ENCODE peak calls at places on chromosomes 3 and 15, in ten cellular contexts. I, A, S, F, M, J, W, Z, U and T are unnamed samples.

GRCh38 chr3:113057117-113057516 is 66.3 kb downstream of the GTPBP8 start:
- DNase-seq in I (peak; percentile 39), A (no peak), S (no peak), F (no peak), M (no peak), J (no peak), W (no peak), Z (no peak), U (no peak), T (peak; percentile 44)

GRCh38 chr3:186413615-186414415 is 51.8 kb upstream of the DGKG start:
- DNase-seq in I (peak; percentile 41), A (no peak), S (no peak), F (no peak), M (no peak), J (peak; percentile 40), W (peak; percentile 15), Z (peak; percentile 58), U (no peak), T (peak; percentile 50)

GRCh38 chr3:89059201-89059600 is 48.2 kb upstream of the EPHA3 start:
- DNase-seq in I (no peak), A (no peak), S (no peak), F (no peak), M (no peak), J (no peak), W (no peak), Z (no peak), U (no peak), T (no peak)

GRCh38 chr3:118628704-118629341 is 405.8 kb downstream of the IGSF11 start:
- DNase-seq in I (peak; percentile 56), A (no peak), S (no peak), F (peak; percentile 23), M (no peak), J (peak; percentile 63), W (peak; percentile 82), Z (peak; percentile 47), U (peak; percentile 24), T (peak; percentile 51)

GRCh38 chr3:159619341-159619885 is 369.2 kb upstream of the IL12A start:
- DNase-seq in I (no peak), A (no peak), S (no peak), F (no peak), M (no peak), J (peak; percentile 49), W (no peak), Z (no peak), U (peak; percentile 54), T (no peak)

GRCh38 chr3:50100956-50101845 is 12.5 kb downstream of the RBM5 start:
- DNase-seq in I (no peak), A (no peak), S (no peak), F (no peak), M (no peak), J (no peak), W (no peak), Z (no peak), U (no peak), T (no peak)

GRCh38 chr3:117761992-117762944 is 1052.7 kb downstream of the TUSC7 start:
- DNase-seq in I (no peak), A (no peak), S (no peak), F (no peak), M (no peak), J (no peak), W (no peak), Z (no peak), U (no peak), T (no peak)

GRCh38 chr15:27784107-27784506 is 315.0 kb downstream of the OCA2 start:
- DNase-seq in I (no peak), A (no peak), S (no peak), F (no peak), M (no peak), J (no peak), W (no peak), Z (no peak), U (no peak), T (no peak)

GRCh38 chr3:111858641-111859040 is 424 bp upstream of the PHLDB2 start:
- DNase-seq in I (no peak), A (no peak), S (no peak), F (no peak), M (no peak), J (no peak), W (no peak), Z (no peak), U (no peak), T (no peak)

GRCh38 chr15:56931674-56932507 is 13.4 kb downstream of the TCF12 start:
- DNase-seq in I (no peak), A (no peak), S (no peak), F (no peak), M (no peak), J (no peak), W (no peak), Z (no peak), U (no peak), T (no peak)

GRCh38 chr15:79322945-79323344 is 12.0 kb downstream of the TMED3 start:
- DNase-seq in I (no peak), A (no peak), S (no peak), F (no peak), M (no peak), J (no peak), W (no peak), Z (no peak), U (no peak), T (no peak)

GRCh38 chr3:48565591-48566400 is 2.2 kb upstream of the UCN2 start:
- DNase-seq in I (no peak), A (no peak), S (no peak), F (peak; percentile 84), M (no peak), J (peak; percentile 88), W (no peak), Z (no peak), U (no peak), T (no peak)

GRCh38 chr3:164903820-164904451 is 174.4 kb downstream of the SI start:
- DNase-seq in I (no peak), A (no peak), S (no peak), F (no peak), M (no peak), J (no peak), W (no peak), Z (no peak), U (no peak), T (no peak)

GRCh38 chr3:26652157-26652556 is 29.6 kb downstream of the LRRC3B start:
- DNase-seq in I (no peak), A (no peak), S (no peak), F (no peak), M (no peak), J (no peak), W (no peak), Z (peak; percentile 64), U (no peak), T (no peak)

GRCh38 chr15:59933607-59934006 is 70.5 kb upstream of the FOXB1 start:
- DNase-seq in I (no peak), A (no peak), S (no peak), F (peak; percentile 44), M (no peak), J (peak; percentile 48), W (no peak), Z (no peak), U (no peak), T (no peak)

GRCh38 chr3:183122257-183122932 is 23.1 kb upstream of the MCCC1 start:
- DNase-seq in I (peak; percentile 61), A (no peak), S (no peak), F (peak; percentile 54), M (no peak), J (peak; percentile 51), W (no peak), Z (no peak), U (peak; percentile 28), T (peak; percentile 67)